ENCODE peak calls at places on chromosomes 5 and 9, in six cellular contexts. One of them, this sample, is unnamed.

GRCh38 chr5:41918105-41918504 is 7.0 kb upstream of the FBXO4 start:
- DNase-seq in breast epithelium: no peak
- DNase-seq in epithelial cell of esophagus: no peak
- DNase-seq in fibroblast of the aortic adventitia: no peak
- DNase-seq in IMR-90: no peak
- DNase-seq in brain microvascular endothelial cell: no peak
- DNase-seq in this sample: no peak

GRCh38 chr5:117623042-117623815 is 1048.6 kb upstream of the SEMA6A start:
- DNase-seq in IMR-90: peak; percentile 10
- DNase-seq in epithelial cell of esophagus: peak; percentile 52
- DNase-seq in breast epithelium: no peak
- DNase-seq in fibroblast of the aortic adventitia: no peak
- DNase-seq in brain microvascular endothelial cell: no peak
- DNase-seq in this sample: no peak

GRCh38 chr5:179319741-179320281 is 25.4 kb downstream of the ADAMTS2 start:
- DNase-seq in IMR-90: peak; percentile 62
- DNase-seq in fibroblast of the aortic adventitia: peak; percentile 52
- DNase-seq in epithelial cell of esophagus: no peak
- DNase-seq in brain microvascular endothelial cell: peak; percentile 84
- DNase-seq in breast epithelium: no peak
- DNase-seq in this sample: no peak

GRCh38 chr5:57416246-57416996 is 66.2 kb downstream of the ACTBL2 start:
- DNase-seq in IMR-90: peak; percentile 85
- DNase-seq in fibroblast of the aortic adventitia: peak; percentile 97
- DNase-seq in epithelial cell of esophagus: no peak
- DNase-seq in brain microvascular endothelial cell: no peak
- DNase-seq in breast epithelium: no peak
- DNase-seq in this sample: no peak

GRCh38 chr9:100359057-100359456 is 6.3 kb upstream of the TEX10 start:
- DNase-seq in IMR-90: no peak
- DNase-seq in breast epithelium: no peak
- DNase-seq in brain microvascular endothelial cell: no peak
- DNase-seq in epithelial cell of esophagus: no peak
- DNase-seq in fibroblast of the aortic adventitia: no peak
- DNase-seq in this sample: no peak

GRCh38 chr5:107604990-107605389 is 65.7 kb downstream of the EFNA5 start:
- DNase-seq in fibroblast of the aortic adventitia: no peak
- DNase-seq in breast epithelium: no peak
- DNase-seq in brain microvascular endothelial cell: no peak
- DNase-seq in IMR-90: peak; percentile 37
- DNase-seq in epithelial cell of esophagus: no peak
- DNase-seq in this sample: no peak

GRCh38 chr5:138653502-138653901 is 78.3 kb upstream of the HSPA9 start:
- DNase-seq in breast epithelium: no peak
- DNase-seq in IMR-90: peak; percentile 35
- DNase-seq in fibroblast of the aortic adventitia: peak; percentile 22
- DNase-seq in epithelial cell of esophagus: peak; percentile 66
- DNase-seq in brain microvascular endothelial cell: peak; percentile 32
- DNase-seq in this sample: no peak

GRCh38 chr9:122718038-122718437 is 5.8 kb upstream of the OR1L4 start:
- DNase-seq in epithelial cell of esophagus: no peak
- DNase-seq in IMR-90: no peak
- DNase-seq in brain microvascular endothelial cell: no peak
- DNase-seq in fibroblast of the aortic adventitia: no peak
- DNase-seq in breast epithelium: no peak
- DNase-seq in this sample: no peak

GRCh38 chr5:93044860-93045666 is 536.0 kb downstream of the NR2F1-AS1 start:
- DNase-seq in IMR-90: no peak
- DNase-seq in brain microvascular endothelial cell: no peak
- DNase-seq in breast epithelium: no peak
- DNase-seq in fibroblast of the aortic adventitia: no peak
- DNase-seq in epithelial cell of esophagus: no peak
- DNase-seq in this sample: no peak

GRCh38 chr5:399296-400281 is 43.4 kb upstream of the EXOC3 start:
- DNase-seq in fibroblast of the aortic adventitia: peak; percentile 97
- DNase-seq in brain microvascular endothelial cell: peak; percentile 93
- DNase-seq in IMR-90: peak; percentile 98
- DNase-seq in epithelial cell of esophagus: peak; percentile 16
- DNase-seq in breast epithelium: peak; percentile 49
- DNase-seq in this sample: peak; percentile 63

GRCh38 chr9:137064027-137064879 is 6.1 kb downstream of the SAPCD2 start:
- DNase-seq in fibroblast of the aortic adventitia: peak; percentile 47
- DNase-seq in epithelial cell of esophagus: peak; percentile 48
- DNase-seq in IMR-90: no peak
- DNase-seq in breast epithelium: no peak
- DNase-seq in brain microvascular endothelial cell: no peak
- DNase-seq in this sample: peak; percentile 51

GRCh38 chr5:36739751-36740221 is 133.4 kb downstream of the SLC1A3 start:
- DNase-seq in IMR-90: peak; percentile 69
- DNase-seq in brain microvascular endothelial cell: peak; percentile 75
- DNase-seq in epithelial cell of esophagus: peak; percentile 84
- DNase-seq in breast epithelium: peak; percentile 44
- DNase-seq in fibroblast of the aortic adventitia: peak; percentile 78
- DNase-seq in this sample: peak; percentile 70

GRCh38 chr5:135761746-135762145 is 72.7 kb upstream of the SLC25A48 start:
- DNase-seq in breast epithelium: no peak
- DNase-seq in epithelial cell of esophagus: no peak
- DNase-seq in IMR-90: no peak
- DNase-seq in fibroblast of the aortic adventitia: no peak
- DNase-seq in brain microvascular endothelial cell: no peak
- DNase-seq in this sample: no peak

GRCh38 chr5:142654578-142655042 is 31.3 kb downstream of the FGF1 start:
- DNase-seq in epithelial cell of esophagus: no peak
- DNase-seq in IMR-90: no peak
- DNase-seq in breast epithelium: no peak
- DNase-seq in brain microvascular endothelial cell: no peak
- DNase-seq in fibroblast of the aortic adventitia: no peak
- DNase-seq in this sample: no peak

GRCh38 chr9:5562806-5563416 is 52.6 kb downstream of the PDCD1LG2 start:
- DNase-seq in epithelial cell of esophagus: peak; percentile 43
- DNase-seq in brain microvascular endothelial cell: no peak
- DNase-seq in IMR-90: no peak
- DNase-seq in fibroblast of the aortic adventitia: no peak
- DNase-seq in breast epithelium: no peak
- DNase-seq in this sample: no peak

GRCh38 chr5:98749046-98749445 is 24.4 kb upstream of the RGMB start:
- DNase-seq in breast epithelium: no peak
- DNase-seq in fibroblast of the aortic adventitia: no peak
- DNase-seq in brain microvascular endothelial cell: no peak
- DNase-seq in epithelial cell of esophagus: no peak
- DNase-seq in IMR-90: no peak
- DNase-seq in this sample: no peak

GRCh38 chr5:27742805-27743204 is 704.4 kb upstream of the CDH9 start:
- DNase-seq in fibroblast of the aortic adventitia: no peak
- DNase-seq in brain microvascular endothelial cell: no peak
- DNase-seq in breast epithelium: no peak
- DNase-seq in epithelial cell of esophagus: no peak
- DNase-seq in IMR-90: no peak
- DNase-seq in this sample: no peak

GRCh38 chr9:1701113-1701512 is 314.0 kb upstream of the SMARCA2 start:
- DNase-seq in breast epithelium: no peak
- DNase-seq in epithelial cell of esophagus: peak; percentile 14
- DNase-seq in IMR-90: no peak
- DNase-seq in fibroblast of the aortic adventitia: no peak
- DNase-seq in brain microvascular endothelial cell: no peak
- DNase-seq in this sample: no peak

GRCh38 chr5:81517462-81517861 is 123.5 kb upstream of the ACOT12 start:
- DNase-seq in fibroblast of the aortic adventitia: peak; percentile 12
- DNase-seq in epithelial cell of esophagus: peak; percentile 8
- DNase-seq in breast epithelium: no peak
- DNase-seq in brain microvascular endothelial cell: no peak
- DNase-seq in IMR-90: peak; percentile 65
- DNase-seq in this sample: no peak

GRCh38 chr5:81513982-81514381 is 120.0 kb upstream of the ACOT12 start:
- DNase-seq in IMR-90: peak; percentile 10
- DNase-seq in fibroblast of the aortic adventitia: peak; percentile 19
- DNase-seq in brain microvascular endothelial cell: no peak
- DNase-seq in epithelial cell of esophagus: peak; percentile 18
- DNase-seq in breast epithelium: no peak
- DNase-seq in this sample: no peak

GRCh38 chr5:81519217-81519905 is 125.4 kb upstream of the ACOT12 start:
- DNase-seq in epithelial cell of esophagus: no peak
- DNase-seq in IMR-90: no peak
- DNase-seq in breast epithelium: no peak
- DNase-seq in fibroblast of the aortic adventitia: no peak
- DNase-seq in brain microvascular endothelial cell: no peak
- DNase-seq in this sample: no peak

GRCh38 chr5:81513468-81513867 is 119.5 kb upstream of the ACOT12 start:
- DNase-seq in brain microvascular endothelial cell: no peak
- DNase-seq in breast epithelium: no peak
- DNase-seq in fibroblast of the aortic adventitia: no peak
- DNase-seq in IMR-90: no peak
- DNase-seq in epithelial cell of esophagus: no peak
- DNase-seq in this sample: no peak
- TF ChIP-seq CTCF in brain microvascular endothelial cell: no peak
- TF ChIP-seq CTCF in breast epithelium: no peak
- TF ChIP-seq CTCF in fibroblast of the aortic adventitia: no peak
- TF ChIP-seq CTCF in IMR-90: no peak
- TF ChIP-seq CTCF in epithelial cell of esophagus: no peak
- TF ChIP-seq CTCF in this sample: no peak

DNA sequence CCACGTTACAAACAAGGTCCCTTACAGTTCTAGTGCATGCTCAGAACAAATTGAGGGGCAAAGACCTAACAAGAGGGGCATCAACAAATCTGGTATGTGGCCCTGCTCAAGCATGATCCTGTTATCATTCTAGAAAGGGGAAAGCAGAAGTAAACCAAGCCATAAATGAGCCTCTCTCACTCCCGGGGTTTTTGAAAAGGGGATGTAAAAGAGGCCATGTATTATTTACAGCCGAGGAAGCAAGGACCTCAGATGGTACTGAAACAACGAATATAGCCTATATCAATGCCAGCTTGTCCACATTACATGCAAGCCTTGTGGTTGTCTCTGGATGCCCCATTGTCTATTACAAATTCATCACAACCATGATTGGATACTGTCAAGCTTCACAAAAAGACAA is 211.3 kb downstream of the DCP2 start:
- DNase-seq in epithelial cell of esophagus: no peak
- DNase-seq in IMR-90: no peak
- DNase-seq in breast epithelium: no peak
- DNase-seq in brain microvascular endothelial cell: no peak
- DNase-seq in fibroblast of the aortic adventitia: no peak
- DNase-seq in this sample: no peak
- TF ChIP-seq CTCF in epithelial cell of esophagus: no peak
- TF ChIP-seq CTCF in IMR-90: no peak
- TF ChIP-seq CTCF in breast epithelium: no peak
- TF ChIP-seq CTCF in brain microvascular endothelial cell: no peak
- TF ChIP-seq CTCF in fibroblast of the aortic adventitia: no peak
- TF ChIP-seq CTCF in this sample: no peak

DNA sequence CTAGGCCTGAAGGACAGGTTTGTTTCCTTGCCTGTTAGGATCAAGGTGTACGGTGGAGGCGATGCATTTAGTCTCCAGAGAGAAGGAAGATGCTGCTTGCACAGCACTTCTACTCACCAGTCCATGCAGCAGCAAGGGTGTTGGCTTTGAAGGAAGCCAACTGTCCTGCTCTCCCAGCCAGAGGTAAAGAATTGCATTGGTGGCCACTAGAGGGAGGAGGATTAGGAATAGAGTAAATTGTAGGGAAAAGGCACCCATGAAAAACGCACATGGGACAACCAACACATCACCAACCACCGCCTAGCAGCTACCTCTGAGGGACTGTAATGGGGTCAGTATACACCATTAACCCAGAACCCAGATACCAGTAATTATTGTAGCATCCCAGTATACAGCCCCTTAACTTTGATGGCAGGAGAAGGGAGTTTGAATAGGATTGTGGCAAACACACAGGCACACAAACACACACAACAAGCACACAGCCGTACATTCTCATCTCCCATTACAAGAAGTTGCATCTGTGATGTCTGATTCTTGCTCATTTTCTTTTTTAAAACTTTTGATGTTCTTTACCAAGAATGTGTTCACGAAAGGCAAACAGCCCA is 267.7 kb downstream of the ADAMTS6 start:
- DNase-seq in epithelial cell of esophagus: peak; percentile 58
- DNase-seq in breast epithelium: no peak
- DNase-seq in fibroblast of the aortic adventitia: peak; percentile 48
- DNase-seq in IMR-90: peak; percentile 39
- DNase-seq in brain microvascular endothelial cell: peak; percentile 48
- DNase-seq in this sample: no peak
- TF ChIP-seq CTCF in epithelial cell of esophagus: peak; percentile 70
- TF ChIP-seq CTCF in breast epithelium: no peak
- TF ChIP-seq CTCF in fibroblast of the aortic adventitia: peak; percentile 47
- TF ChIP-seq CTCF in IMR-90: peak; percentile 41
- TF ChIP-seq CTCF in brain microvascular endothelial cell: peak; percentile 77
- TF ChIP-seq CTCF in this sample: no peak

DNA sequence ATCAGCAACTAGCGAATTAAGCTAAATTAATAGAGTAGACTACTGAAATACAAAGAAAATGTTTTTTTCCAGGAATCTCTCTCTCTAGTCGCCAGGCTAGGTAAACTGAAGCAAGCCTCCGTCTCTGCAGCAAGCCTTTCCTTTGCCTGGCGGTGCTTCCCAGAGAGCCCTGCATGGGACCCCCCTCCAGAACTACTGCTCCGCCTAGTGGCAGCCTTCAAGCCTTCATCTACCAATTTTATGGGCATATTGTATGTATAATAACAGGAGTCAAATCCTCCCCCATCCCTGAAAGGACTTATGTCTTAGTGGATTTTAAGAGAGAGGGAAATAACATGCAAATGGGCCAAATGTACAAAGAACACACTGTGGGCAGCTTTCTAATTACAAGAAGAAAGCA is 241.9 kb downstream of the SAXO1 start:
- DNase-seq in epithelial cell of esophagus: peak; percentile 16
- DNase-seq in fibroblast of the aortic adventitia: no peak
- DNase-seq in breast epithelium: no peak
- DNase-seq in IMR-90: peak; percentile 12
- DNase-seq in brain microvascular endothelial cell: peak; percentile 44
- DNase-seq in this sample: no peak
- TF ChIP-seq CTCF in epithelial cell of esophagus: peak; percentile 22
- TF ChIP-seq CTCF in fibroblast of the aortic adventitia: peak; percentile 13
- TF ChIP-seq CTCF in breast epithelium: no peak
- TF ChIP-seq CTCF in IMR-90: peak; percentile 37
- TF ChIP-seq CTCF in brain microvascular endothelial cell: peak; percentile 78
- TF ChIP-seq CTCF in this sample: no peak

DNA sequence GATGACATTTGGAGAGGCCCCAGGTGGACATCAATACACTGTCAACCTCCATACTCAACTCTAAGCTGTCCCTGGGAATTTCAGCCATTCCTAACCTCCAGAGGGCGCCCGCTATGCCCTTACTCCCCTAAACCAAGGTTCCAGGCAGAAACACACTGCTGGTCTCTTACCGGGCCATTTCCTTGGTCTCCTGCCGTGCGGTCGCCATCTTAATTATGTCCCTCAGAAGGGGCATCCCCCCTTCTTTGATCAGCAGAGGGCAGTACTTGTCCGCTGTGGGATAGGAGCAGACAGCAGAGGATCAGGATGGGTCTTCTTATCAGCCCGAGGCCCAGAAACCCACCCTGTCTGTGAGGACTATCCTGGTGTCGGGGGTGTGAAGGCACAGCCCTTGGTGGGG is 9.3 kb upstream of the ZDHHC12 start:
- DNase-seq in IMR-90: peak; percentile 81
- DNase-seq in breast epithelium: peak; percentile 32
- DNase-seq in epithelial cell of esophagus: peak; percentile 85
- DNase-seq in fibroblast of the aortic adventitia: peak; percentile 74
- DNase-seq in brain microvascular endothelial cell: peak; percentile 69
- DNase-seq in this sample: peak; percentile 46
- TF ChIP-seq CTCF in IMR-90: peak; percentile 73
- TF ChIP-seq CTCF in breast epithelium: peak; percentile 39
- TF ChIP-seq CTCF in epithelial cell of esophagus: peak; percentile 81
- TF ChIP-seq CTCF in fibroblast of the aortic adventitia: peak; percentile 77
- TF ChIP-seq CTCF in brain microvascular endothelial cell: peak; percentile 90
- TF ChIP-seq CTCF in this sample: no peak

This sample was measured in omental fat pad.